ENCODE peak calls at places on chromosomes 1 and 21, in four cellular contexts. Q is Peyer's patch; W is stimulated activated CD4-positive, alpha-beta T cell treated with anti-CD3 and anti-CD28 coated beads, Interleukin-2, amount 100 ng/mL, for 24 hours; B is stomach. Y is an unnamed sample.

GRCh38 chr1:10113501-10113900 is 80.7 kb downstream of the UBE4B start:
- DNase-seq in B (no peak), Q (no peak), W (no peak), Y (no peak)

GRCh38 chr1:228781161-228781771 is 46.0 kb downstream of the RHOU start:
- DNase-seq in Q (no peak), W (no peak), B (no peak), Y (no peak)

GRCh38 chr1:220124542-220124941 is 30.6 kb downstream of the IARS2 start:
- DNase-seq in B (no peak), Q (no peak), W (no peak), Y (no peak)

GRCh38 chr21:42062543-42063022 is 8.5 kb upstream of the UMODL1 start:
- DNase-seq in B (peak), W (peak), Q (peak), Y (peak)

GRCh38 chr1:234532511-234532922 is 53.5 kb upstream of the TARBP1 start:
- DNase-seq in W (no peak), Q (peak), B (peak), Y (peak)

GRCh38 chr1:245380790-245381535 is 226.2 kb downstream of the KIF26B start:
- DNase-seq in W (no peak), B (no peak), Q (no peak), Y (no peak)

GRCh38 chr1:87826639-87827345 is 498.1 kb downstream of the LMO4 start:
- DNase-seq in W (no peak), Q (peak), B (no peak), Y (peak)

GRCh38 chr1:109615879-109616278 is 3.5 kb downstream of the GNAT2 start:
- DNase-seq in Q (peak), W (no peak), B (no peak), Y (no peak)

GRCh38 chr1:234327577-234328164 is 45.6 kb upstream of the COA6 start:
- DNase-seq in Q (no peak), B (no peak), W (no peak), Y (no peak)

GRCh38 chr1:152466217-152466616 is 44.4 kb upstream of the LCE5A start:
- DNase-seq in Q (no peak), W (no peak), B (no peak), Y (no peak)

GRCh38 chr1:35452086-35452485 is 105.1 kb downstream of the KIAA0319L start:
- DNase-seq in W (no peak), Q (peak), B (peak), Y (no peak)

GRCh38 chr1:201779351-201779880 is 49.5 kb upstream of the IPO9 start:
- DNase-seq in Q (no peak), B (no peak), W (no peak), Y (no peak)

Y was measured in mucosa of descending colon.